ENCODE peak calls at places on chromosomes 11 and 22, in seven cellular contexts. F, C, O, P, J, E and B are unnamed samples.

GRCh38 chr11:97398246-97398645 is 1008.4 kb downstream of the JRKL start:
- DNase-seq in O (no peak), C (no peak), E (peak), P (peak), F (no peak), J (no peak), B (no peak)

GRCh38 chr11:124889692-124890091 is 8.0 kb downstream of the ROBO4 start:
- DNase-seq in E (no peak), O (no peak), J (no peak), F (no peak), P (no peak), C (no peak), B (peak)

GRCh38 chr22:23240639-23241389 is 60.5 kb downstream of the BCR start:
- DNase-seq in F (no peak), E (peak), C (no peak), P (no peak), O (no peak), J (peak), B (no peak)

GRCh38 chr22:38347944-38348750 is 30.9 kb upstream of the CSNK1E start:
- DNase-seq in P (no peak), J (no peak), C (peak), F (no peak), O (no peak), E (peak), B (peak)

GRCh38 chr11:59212222-59212621 is 505 bp downstream of the MPEG1 start:
- DNase-seq in C (no peak), J (no peak), P (no peak), E (no peak), F (no peak), O (no peak), B (no peak)

GRCh38 chr11:45653277-45653676 is 12.1 kb downstream of the CHST1 start:
- DNase-seq in E (no peak), O (no peak), J (no peak), C (no peak), F (no peak), P (no peak), B (no peak)

GRCh38 chr22:29314074-29314473 is 1.4 kb downstream of the RASL10A start:
- DNase-seq in O (no peak), E (no peak), P (no peak), F (no peak), J (no peak), C (no peak), B (no peak)

GRCh38 chr22:45240137-45240809 is 421 bp downstream of the KIAA0930 start:
- DNase-seq in E (peak), O (peak), P (no peak), C (no peak), F (no peak), J (no peak), B (no peak)

GRCh38 chr11:134638796-134639540 is 226.9 kb upstream of the B3GAT1 start:
- DNase-seq in C (no peak), F (no peak), J (no peak), P (no peak), E (no peak), O (no peak), B (peak)

GRCh38 chr11:88480217-88480616 is 142.7 kb upstream of the CTSC start:
- DNase-seq in E (peak), J (no peak), O (no peak), F (no peak), C (peak), P (peak), B (no peak)

GRCh38 chr11:68142441-68143309 is 21.5 kb upstream of the CHKA start:
- DNase-seq in E (no peak), F (no peak), O (no peak), C (no peak), J (no peak), P (no peak), B (no peak)

GRCh38 chr11:104979839-104980238 is 11.5 kb upstream of the CASP4 start:
- DNase-seq in E (no peak), P (no peak), O (no peak), J (no peak), C (no peak), F (no peak), B (no peak)

GRCh38 chr11:122159173-122159701 is 43.2 kb upstream of the BLID start:
- DNase-seq in C (peak), O (no peak), P (peak), E (peak), J (peak), F (no peak), B (no peak)

GRCh38 chr11:112785104-112785503 is 176.1 kb upstream of the NCAM1 start:
- DNase-seq in F (no peak), C (no peak), P (peak), E (no peak), O (no peak), J (no peak), B (no peak)

GRCh38 chr11:4514196-4514595 is 30.8 kb upstream of the OR52M1 start:
- DNase-seq in O (no peak), F (no peak), J (no peak), C (no peak), E (no peak), P (no peak), B (no peak)

GRCh38 chr22:30202531-30203006 is 44.0 kb downstream of the LIF start:
- DNase-seq in E (peak), J (no peak), O (no peak), P (peak), F (no peak), C (no peak), B (no peak)

GRCh38 chr11:69335010-69335409 is 41.1 kb downstream of the MYEOV start:
- DNase-seq in E (no peak), P (no peak), J (no peak), F (no peak), O (no peak), C (no peak), B (peak)

GRCh38 chr11:29336727-29337212 is 680.1 kb downstream of the KCNA4 start:
- DNase-seq in F (no peak), E (no peak), J (no peak), C (peak), P (peak), O (no peak), B (no peak)

GRCh38 chr11:29119116-29119515 is 897.7 kb downstream of the KCNA4 start:
- DNase-seq in J (no peak), P (peak), O (no peak), C (peak), F (no peak), E (peak), B (no peak)

GRCh38 chr22:45771057-45771456 is 99.4 kb downstream of the ATXN10 start:
- DNase-seq in O (no peak), C (no peak), F (no peak), J (no peak), P (no peak), E (no peak), B (no peak)

GRCh38 chr22:22838148-22838786 is 49.3 kb upstream of the IGLL5 start:
- DNase-seq in O (no peak), E (no peak), C (no peak), F (peak), J (no peak), P (no peak), B (no peak)

GRCh38 chr22:31296258-31296657 is 4.0 kb upstream of the PIK3IP1 start:
- DNase-seq in C (no peak), J (no peak), E (peak), F (no peak), O (no peak), P (no peak), B (no peak)

GRCh38 chr11:70169632-70170031 is 33.5 kb upstream of the FADD start:
- DNase-seq in J (no peak), P (no peak), O (no peak), F (no peak), E (no peak), C (no peak), B (no peak)

GRCh38 chr11:130650456-130651068 is 202.1 kb downstream of the ADAMTS15 start:
- DNase-seq in P (no peak), O (no peak), J (no peak), F (no peak), E (peak), C (no peak), B (peak)

GRCh38 chr11:34599406-34599901 is 21.4 kb upstream of the EHF start:
- DNase-seq in O (no peak), F (no peak), E (peak), C (peak), P (peak), J (no peak), B (no peak)

GRCh38 chr11:68825603-68826002 is 16.1 kb downstream of the CPT1A start:
- DNase-seq in P (no peak), C (no peak), F (no peak), O (no peak), E (peak), J (peak), B (no peak)

GRCh38 chr22:28952857-28953256 is 69.5 kb downstream of the ZNRF3 start:
- DNase-seq in J (no peak), O (no peak), E (no peak), F (no peak), C (no peak), P (peak), B (no peak)

GRCh38 chr22:23110922-23111527 is 30.8 kb downstream of the RSPH14 start:
- DNase-seq in E (peak), O (no peak), J (no peak), F (no peak), P (no peak), C (no peak), B (no peak)

GRCh38 chr11:65573391-65574146 is 1.2 kb downstream of the FAM89B start:
- DNase-seq in P (no peak), E (peak), J (no peak), C (no peak), O (no peak), F (no peak), B (no peak)

GRCh38 chr11:107563702-107564101 is 1.8 kb downstream of the ALKBH8 start:
- DNase-seq in F (no peak), C (peak), E (peak), P (peak), J (no peak), O (peak), B (no peak)

GRCh38 chr11:56234155-56234554 is at the start of gene OR5T2:
- DNase-seq in J (no peak), P (no peak), E (no peak), O (no peak), F (no peak), C (no peak), B (no peak)

GRCh38 chr22:19982991-19983578 is 33.5 kb downstream of the ARVCF start:
- DNase-seq in E (no peak), P (no peak), O (no peak), J (no peak), C (no peak), F (no peak), B (no peak)

GRCh38 chr11:76208438-76208828 is 2.1 kb upstream of the WNT11 start:
- DNase-seq in O (no peak), J (no peak), F (no peak), E (no peak), C (no peak), P (no peak), B (no peak)
- TF ChIP-seq CTCF in O (no peak), J (no peak), F (no peak), E (no peak), C (no peak), P (no peak), B (no peak)

GRCh38 chr11:9276571-9276970 is 11.4 kb upstream of the DENND5A start:
- DNase-seq in E (peak), P (no peak), C (no peak), O (no peak), J (no peak), F (no peak), B (no peak)
- TF ChIP-seq CTCF in E (no peak), P (no peak), C (no peak), O (no peak), J (no peak), F (no peak), B (no peak)

DNA sequence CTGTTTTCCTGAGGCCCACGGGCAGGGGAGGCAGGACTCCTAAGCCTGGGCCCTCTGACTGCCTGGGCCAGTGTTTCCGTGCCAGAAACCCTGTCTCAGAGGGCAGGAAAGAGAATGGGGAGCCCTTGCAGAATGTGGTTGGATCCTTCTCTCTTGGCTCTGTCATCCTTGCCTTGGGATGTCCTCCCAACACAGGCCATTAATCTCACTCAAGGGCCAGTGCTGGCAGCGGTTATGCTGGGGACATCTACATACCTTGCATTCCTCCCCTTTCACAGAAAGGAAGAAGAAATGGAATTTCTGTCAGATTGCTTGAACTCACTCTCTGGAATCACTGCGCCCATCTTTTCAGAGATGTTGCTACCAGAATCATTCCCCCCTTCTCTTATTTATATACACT is 296.9 kb downstream of the KIRREL3 start:
- DNase-seq in P (no peak), J (no peak), O (no peak), E (no peak), C (no peak), F (no peak), B (no peak)
- TF ChIP-seq CTCF in P (no peak), J (no peak), O (no peak), E (no peak), C (no peak), F (no peak), B (no peak)

GRCh38 chr11:44326615-44327475 is 16.9 kb upstream of the ALX4 start:
- DNase-seq in F (no peak), O (no peak), E (peak), J (no peak), P (no peak), C (no peak), B (no peak)
- TF ChIP-seq CTCF in F (no peak), O (no peak), E (no peak), J (no peak), P (peak), C (no peak), B (no peak)

DNA sequence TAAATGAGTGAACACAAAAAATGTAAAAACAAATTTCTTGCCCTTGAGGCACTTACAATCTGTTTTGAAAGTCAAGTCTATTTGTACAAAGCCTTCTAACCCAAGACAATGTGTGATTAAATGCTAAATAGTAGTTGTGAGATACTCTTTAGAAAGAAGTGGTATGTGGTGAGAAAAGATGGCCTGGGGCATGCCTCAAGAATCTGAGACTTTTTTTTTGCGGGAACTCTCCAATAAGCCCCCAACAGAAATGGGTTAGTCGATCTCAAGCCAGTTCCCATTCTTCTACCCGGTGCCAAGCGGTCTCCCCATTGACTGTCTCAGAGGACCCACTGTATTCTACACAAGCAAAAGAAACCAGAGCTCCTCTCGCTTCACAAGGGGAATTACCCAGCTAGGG is 26.9 kb upstream of the TBCEL start:
- DNase-seq in O (no peak), J (no peak), P (no peak), F (no peak), C (no peak), E (no peak), B (no peak)
- TF ChIP-seq CTCF in O (no peak), J (no peak), P (no peak), F (no peak), C (no peak), E (no peak), B (no peak)

DNA sequence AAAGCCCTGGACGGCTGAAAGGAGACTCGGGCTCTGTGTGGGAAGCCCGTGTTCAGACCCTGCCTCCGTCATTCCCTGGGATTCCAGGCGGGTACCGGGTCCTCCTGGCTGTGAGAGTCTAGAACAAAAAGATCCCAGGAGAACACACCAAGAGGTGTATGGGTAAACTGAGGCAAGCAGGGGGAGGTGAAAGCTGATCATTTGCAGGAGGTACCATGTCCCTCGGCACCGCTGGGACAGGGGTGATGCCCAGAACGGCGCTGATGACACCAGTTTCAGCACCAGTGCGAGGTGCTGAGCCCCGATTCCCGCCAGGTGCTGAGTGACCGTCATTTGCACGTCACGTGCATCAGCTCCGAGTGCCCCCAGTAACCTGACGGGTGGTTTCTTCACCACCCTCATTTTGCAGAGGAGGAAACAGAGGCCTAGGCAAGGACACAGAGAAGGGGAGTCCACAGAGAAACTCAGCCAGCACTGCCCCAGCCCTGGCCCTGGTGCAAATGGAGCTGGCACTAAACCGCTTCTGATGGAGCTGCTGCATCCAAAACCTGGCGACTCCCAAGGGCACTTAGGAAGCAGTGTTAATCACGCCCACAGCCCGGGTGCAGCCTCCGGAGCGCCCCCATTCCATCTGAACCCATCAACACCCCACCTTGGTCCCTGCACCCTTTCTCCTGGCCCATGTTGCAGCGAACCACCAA is 16.8 kb downstream of the MACROD1 start:
- DNase-seq in O (no peak), C (no peak), E (no peak), F (no peak), J (no peak), P (no peak), B (no peak)
- TF ChIP-seq CTCF in O (no peak), C (peak), E (no peak), F (no peak), J (peak), P (no peak), B (peak)

DNA sequence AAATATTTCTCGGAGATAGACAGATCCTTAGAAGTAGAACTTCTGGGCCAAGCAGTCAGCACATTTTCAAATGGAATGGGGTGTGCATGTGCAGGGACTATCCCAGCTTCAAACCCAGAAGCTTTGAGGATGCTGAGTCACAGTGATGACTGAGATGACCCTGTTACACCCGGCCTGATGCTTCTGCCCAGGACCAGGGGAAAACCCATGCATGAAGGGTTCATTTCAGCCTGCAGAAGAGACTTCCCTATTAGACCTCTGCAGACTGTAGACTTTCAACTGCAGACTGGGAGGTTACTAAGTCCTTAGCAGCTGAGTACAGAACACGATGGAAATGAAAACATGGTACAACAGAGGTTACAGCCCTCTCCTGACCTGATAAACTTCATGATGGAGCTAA is 3.6 kb upstream of the OR2AT4 start:
- DNase-seq in E (peak), P (peak), O (no peak), C (peak), J (no peak), F (no peak), B (no peak)
- TF ChIP-seq CTCF in E (no peak), P (no peak), O (no peak), C (no peak), J (no peak), F (no peak), B (no peak)

DNA sequence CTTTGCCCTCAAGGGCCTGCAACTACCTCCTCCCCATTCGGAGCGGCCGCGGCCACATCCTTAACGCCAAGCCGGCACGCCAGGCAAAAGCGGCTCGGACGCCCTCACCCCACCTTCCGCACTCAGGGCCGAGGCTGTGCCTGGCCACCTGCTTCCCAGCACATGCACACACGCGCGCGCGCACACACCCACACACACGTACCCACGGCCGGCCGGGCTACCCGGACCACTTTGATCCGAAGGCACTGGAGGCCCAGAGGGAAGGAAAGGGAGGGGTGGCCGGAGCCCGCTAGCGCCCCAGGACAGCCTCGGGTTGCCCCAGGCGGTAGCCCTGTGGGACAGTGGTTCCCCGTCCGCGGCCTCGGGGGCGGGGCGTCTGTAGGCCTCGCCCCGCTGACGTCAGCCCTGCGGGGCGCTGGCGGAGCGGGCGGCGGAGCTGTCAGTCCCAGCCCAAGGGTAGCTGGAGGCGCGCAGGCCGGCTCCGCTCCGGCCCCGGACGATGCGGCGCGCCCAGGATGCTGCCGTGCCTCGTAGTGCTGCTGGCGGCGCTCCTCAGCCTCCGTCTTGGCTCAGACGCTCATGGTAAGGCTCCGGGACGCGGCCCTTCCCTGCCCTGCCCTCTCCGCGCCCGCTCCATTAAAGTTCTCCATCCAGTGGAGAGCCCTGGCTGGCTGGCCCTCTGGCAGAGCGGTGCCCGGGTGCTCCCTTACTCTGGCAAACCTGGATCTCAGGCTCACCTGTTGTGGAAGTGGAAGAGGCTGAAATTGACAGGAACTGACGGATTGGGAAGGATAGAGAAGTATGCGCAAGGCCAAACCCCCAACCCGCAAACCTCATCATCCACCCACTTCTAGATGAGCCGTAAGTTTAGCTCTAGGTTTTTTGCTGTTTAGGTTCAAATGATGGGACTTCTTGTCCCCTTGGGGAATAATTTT is at the start of gene IL10RA:
- DNase-seq in F (peak), E (peak), O (peak), P (peak), C (no peak), J (peak), B (peak)
- TF ChIP-seq CTCF in F (no peak), E (no peak), O (no peak), P (no peak), C (no peak), J (no peak), B (no peak)

DNA sequence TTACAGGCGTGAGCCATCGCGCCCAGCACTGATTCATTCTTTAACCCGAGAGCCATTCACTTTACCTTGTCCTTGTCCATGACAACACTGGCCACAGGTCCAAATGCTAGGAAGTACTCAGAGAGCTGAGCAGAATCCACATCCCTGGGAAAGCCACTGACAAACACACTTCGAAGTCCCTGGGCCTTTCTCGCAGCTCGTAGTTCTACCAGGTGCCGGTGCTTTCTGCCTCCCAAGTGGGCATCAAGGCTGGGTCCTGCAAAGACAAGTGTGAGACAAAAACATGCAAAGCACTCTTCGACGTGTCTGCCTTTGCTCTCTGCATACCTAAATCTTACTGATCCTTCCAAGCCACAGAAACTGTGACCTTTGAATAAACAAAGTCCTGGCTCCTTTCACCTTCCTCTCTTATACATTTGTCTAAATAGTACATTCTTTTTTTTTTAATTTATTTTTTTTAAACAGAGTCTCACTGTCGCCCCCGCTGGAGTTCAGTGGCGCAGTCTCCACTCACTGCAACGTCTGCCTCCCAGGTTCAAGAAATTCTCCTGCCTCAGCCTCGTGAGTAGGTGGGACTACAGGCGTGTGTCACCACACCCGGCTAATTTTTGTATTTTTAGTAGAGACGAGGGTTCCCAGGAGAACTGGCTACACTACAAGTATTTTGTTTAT is 2.2 kb downstream of the TUT1 start:
- DNase-seq in F (no peak), C (peak), P (no peak), E (no peak), J (no peak), O (no peak), B (no peak)
- TF ChIP-seq CTCF in F (no peak), C (peak), P (peak), E (peak), J (no peak), O (peak), B (peak)